ENCODE peak calls at places on chromosomes 12 and 14, in eight cellular contexts. One of them, this sample, is unnamed.

GRCh38 chr14:99541677-99542470 is 60.7 kb downstream of the CCNK start:
- DNase-seq in upper lobe of left lung: no peak
- DNase-seq in IMR-90: no peak
- DNase-seq in upper lobe of right lung: no peak
- DNase-seq in AG04450: no peak
- DNase-seq in adrenal gland: peak
- DNase-seq in neural progenitor cell: no peak
- DNase-seq in neuronal stem cell: no peak
- DNase-seq in this sample: peak

GRCh38 chr12:116577149-116577548 is 18.0 kb downstream of the MAP1LC3B2 start:
- DNase-seq in IMR-90: peak
- DNase-seq in AG04450: no peak
- DNase-seq in neuronal stem cell: no peak
- DNase-seq in adrenal gland: no peak
- DNase-seq in neural progenitor cell: no peak
- DNase-seq in upper lobe of right lung: no peak
- DNase-seq in upper lobe of left lung: no peak
- DNase-seq in this sample: no peak

GRCh38 chr12:64521838-64522237 is 69.9 kb downstream of the TBK1 start:
- DNase-seq in AG04450: no peak
- DNase-seq in neural progenitor cell: no peak
- DNase-seq in neuronal stem cell: no peak
- DNase-seq in IMR-90: no peak
- DNase-seq in upper lobe of left lung: no peak
- DNase-seq in upper lobe of right lung: no peak
- DNase-seq in adrenal gland: no peak
- DNase-seq in this sample: no peak

GRCh38 chr12:42960087-42960527 is 370.6 kb upstream of the PRICKLE1 start:
- DNase-seq in adrenal gland: no peak
- DNase-seq in upper lobe of left lung: no peak
- DNase-seq in AG04450: no peak
- DNase-seq in upper lobe of right lung: no peak
- DNase-seq in neuronal stem cell: no peak
- DNase-seq in IMR-90: peak
- DNase-seq in neural progenitor cell: no peak
- DNase-seq in this sample: no peak

GRCh38 chr14:22847661-22848341 is 11.4 kb downstream of the MMP14 start:
- DNase-seq in neural progenitor cell: peak
- DNase-seq in neuronal stem cell: no peak
- DNase-seq in upper lobe of left lung: no peak
- DNase-seq in upper lobe of right lung: peak
- DNase-seq in adrenal gland: peak
- DNase-seq in AG04450: no peak
- DNase-seq in IMR-90: peak
- DNase-seq in this sample: no peak

GRCh38 chr12:31590730-31591307 is at the start of gene DENND5B:
- DNase-seq in adrenal gland: peak
- DNase-seq in IMR-90: peak
- DNase-seq in upper lobe of right lung: peak
- DNase-seq in upper lobe of left lung: peak
- DNase-seq in neuronal stem cell: peak
- DNase-seq in AG04450: no peak
- DNase-seq in neural progenitor cell: peak
- DNase-seq in this sample: peak

GRCh38 chr14:101947577-101947903 is 16.8 kb upstream of the DYNC1H1 start:
- DNase-seq in upper lobe of left lung: no peak
- DNase-seq in neural progenitor cell: no peak
- DNase-seq in upper lobe of right lung: peak
- DNase-seq in neuronal stem cell: no peak
- DNase-seq in adrenal gland: no peak
- DNase-seq in AG04450: no peak
- DNase-seq in IMR-90: no peak
- DNase-seq in this sample: no peak

GRCh38 chr12:38691164-38691563 is 214.2 kb downstream of the CPNE8 start:
- DNase-seq in adrenal gland: no peak
- DNase-seq in AG04450: no peak
- DNase-seq in upper lobe of right lung: no peak
- DNase-seq in upper lobe of left lung: no peak
- DNase-seq in IMR-90: no peak
- DNase-seq in neuronal stem cell: no peak
- DNase-seq in neural progenitor cell: no peak
- DNase-seq in this sample: no peak

GRCh38 chr14:99413972-99414371 is 66.7 kb downstream of the SETD3 start:
- DNase-seq in adrenal gland: no peak
- DNase-seq in AG04450: no peak
- DNase-seq in upper lobe of right lung: no peak
- DNase-seq in neuronal stem cell: no peak
- DNase-seq in neural progenitor cell: no peak
- DNase-seq in upper lobe of left lung: no peak
- DNase-seq in IMR-90: no peak
- DNase-seq in this sample: no peak

GRCh38 chr12:120529641-120530314 is 820 bp upstream of the COQ5 start:
- DNase-seq in upper lobe of right lung: no peak
- DNase-seq in adrenal gland: no peak
- DNase-seq in neuronal stem cell: peak
- DNase-seq in upper lobe of left lung: no peak
- DNase-seq in neural progenitor cell: peak
- DNase-seq in AG04450: no peak
- DNase-seq in IMR-90: peak
- DNase-seq in this sample: peak

DNA sequence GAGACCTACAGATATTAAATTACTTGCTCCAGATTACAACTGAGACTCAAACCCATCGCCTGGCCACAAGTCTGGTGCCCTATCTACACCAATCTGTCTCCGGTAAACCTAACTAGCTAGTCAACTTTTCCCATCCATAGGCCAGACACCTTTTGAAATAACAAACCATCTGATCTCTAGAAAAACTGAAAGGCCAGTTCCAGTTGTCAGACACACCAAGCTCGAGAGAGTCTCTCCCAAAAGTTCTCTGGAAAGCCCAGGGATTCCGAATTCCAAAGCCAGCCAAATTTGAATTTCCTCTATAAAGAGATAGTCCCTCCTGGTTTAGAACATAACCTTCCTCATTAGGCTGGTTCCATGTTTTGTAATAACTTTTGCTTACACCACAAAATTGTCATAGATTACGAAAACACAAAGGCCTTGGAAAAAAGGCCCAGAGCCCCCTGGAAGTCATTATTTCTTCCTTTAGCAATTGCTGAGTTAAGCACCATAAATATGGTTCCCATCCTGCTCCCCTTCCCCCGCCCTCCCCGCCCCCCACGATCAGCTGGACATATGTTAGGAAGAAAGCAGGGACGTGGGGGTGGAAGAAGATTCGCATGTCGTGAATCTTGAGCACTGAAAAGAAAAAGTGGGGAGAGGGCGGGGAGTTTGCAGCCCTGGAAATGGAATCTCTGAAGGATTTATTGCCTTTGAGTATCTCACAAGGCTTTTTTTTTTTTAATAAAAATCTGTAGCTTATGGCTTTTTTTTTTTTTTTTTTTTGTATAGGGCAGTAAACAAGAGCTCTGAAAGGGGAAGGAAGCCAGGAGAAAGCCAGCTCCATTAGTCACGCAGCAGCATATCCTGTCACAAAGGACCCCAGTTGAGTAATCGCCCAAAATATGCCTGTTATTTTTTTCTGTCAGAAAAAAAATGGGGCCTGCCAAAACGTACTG is 110.4 kb downstream of the ZFP36L1 start:
- DNase-seq in neural progenitor cell: no peak
- DNase-seq in neuronal stem cell: no peak
- DNase-seq in IMR-90: peak
- DNase-seq in upper lobe of right lung: peak
- DNase-seq in upper lobe of left lung: no peak
- DNase-seq in AG04450: peak
- DNase-seq in adrenal gland: peak
- DNase-seq in this sample: no peak
- H3K4me3 ChIP-seq in neural progenitor cell: no peak
- H3K4me3 ChIP-seq in neuronal stem cell: no peak
- H3K4me3 ChIP-seq in IMR-90: no peak
- H3K4me3 ChIP-seq in upper lobe of right lung: no peak
- H3K4me3 ChIP-seq in upper lobe of left lung: no peak
- H3K4me3 ChIP-seq in AG04450: no peak
- H3K4me3 ChIP-seq in adrenal gland: no peak
- H3K4me3 ChIP-seq in this sample: no peak

DNA sequence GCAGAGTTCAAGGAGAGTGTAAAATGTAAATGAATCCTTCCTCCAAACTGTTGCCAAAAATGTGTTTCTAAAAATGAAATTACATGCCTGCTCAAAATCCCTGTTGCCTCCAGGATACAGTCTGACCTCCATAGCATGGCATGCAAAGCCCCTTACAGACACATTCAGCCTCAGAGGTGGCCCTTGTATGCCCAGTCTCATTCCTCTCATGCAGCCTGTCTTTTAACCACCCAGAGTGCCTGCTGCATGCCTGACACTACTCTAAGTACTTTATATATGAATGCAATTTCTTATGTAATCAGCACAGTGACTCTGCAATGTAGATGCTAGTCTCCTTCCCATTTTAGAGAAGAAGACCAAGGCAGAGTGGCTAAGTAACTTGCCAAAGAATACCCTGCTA is 24.4 kb upstream of the PTPRQ start:
- DNase-seq in upper lobe of right lung: no peak
- DNase-seq in neural progenitor cell: no peak
- DNase-seq in neuronal stem cell: no peak
- DNase-seq in AG04450: no peak
- DNase-seq in IMR-90: peak
- DNase-seq in upper lobe of left lung: no peak
- DNase-seq in adrenal gland: no peak
- DNase-seq in this sample: no peak
- H3K27ac ChIP-seq in upper lobe of right lung: no peak
- H3K27ac ChIP-seq in neural progenitor cell: no peak
- H3K27ac ChIP-seq in neuronal stem cell: no peak
- H3K27ac ChIP-seq in AG04450: no peak
- H3K27ac ChIP-seq in IMR-90: no peak
- H3K27ac ChIP-seq in upper lobe of left lung: no peak
- H3K27ac ChIP-seq in adrenal gland: no peak
- H3K27ac ChIP-seq in this sample: no peak

GRCh38 chr12:13981296-13981962 is at the start of gene GRIN2B:
- DNase-seq in IMR-90: no peak
- DNase-seq in AG04450: no peak
- DNase-seq in upper lobe of right lung: no peak
- DNase-seq in upper lobe of left lung: peak
- DNase-seq in neuronal stem cell: no peak
- DNase-seq in neural progenitor cell: peak
- DNase-seq in adrenal gland: no peak
- DNase-seq in this sample: peak

GRCh38 chr12:13976880-13977279 is 4.5 kb downstream of the GRIN2B start:
- DNase-seq in neural progenitor cell: no peak
- DNase-seq in neuronal stem cell: no peak
- DNase-seq in upper lobe of right lung: no peak
- DNase-seq in adrenal gland: no peak
- DNase-seq in IMR-90: no peak
- DNase-seq in upper lobe of left lung: no peak
- DNase-seq in AG04450: no peak
- DNase-seq in this sample: no peak

GRCh38 chr12:13980548-13981295 is 680 bp downstream of the GRIN2B start:
- DNase-seq in neuronal stem cell: no peak
- DNase-seq in upper lobe of right lung: no peak
- DNase-seq in adrenal gland: no peak
- DNase-seq in upper lobe of left lung: peak
- DNase-seq in IMR-90: no peak
- DNase-seq in AG04450: no peak
- DNase-seq in neural progenitor cell: peak
- DNase-seq in this sample: peak

GRCh38 chr12:13986031-13986430 is 4.6 kb upstream of the GRIN2B start:
- DNase-seq in IMR-90: no peak
- DNase-seq in adrenal gland: no peak
- DNase-seq in neural progenitor cell: no peak
- DNase-seq in upper lobe of left lung: no peak
- DNase-seq in upper lobe of right lung: no peak
- DNase-seq in neuronal stem cell: no peak
- DNase-seq in AG04450: no peak
- DNase-seq in this sample: no peak

DNA sequence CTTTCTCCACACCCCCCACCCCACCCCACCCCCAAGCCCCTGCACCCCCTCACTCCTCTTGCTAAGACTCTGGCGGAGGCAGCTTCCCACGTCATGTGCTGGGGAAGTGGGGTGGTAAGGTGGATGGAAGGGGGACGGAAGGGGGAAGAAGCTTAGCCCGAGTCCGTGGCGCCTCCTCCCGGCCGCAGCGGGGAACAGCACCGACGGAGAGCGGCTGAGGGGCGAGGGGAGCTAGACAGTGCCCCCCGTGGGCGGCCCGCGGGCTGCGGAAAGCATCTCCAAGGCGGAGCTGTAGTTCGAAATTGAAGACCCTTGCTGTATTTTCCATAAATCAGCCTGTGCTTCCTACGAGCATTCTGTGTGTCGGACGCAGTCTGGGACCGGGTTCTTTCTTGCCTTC is 608 bp upstream of the GRIN2B start:
- DNase-seq in AG04450: no peak
- DNase-seq in upper lobe of left lung: peak
- DNase-seq in IMR-90: no peak
- DNase-seq in upper lobe of right lung: no peak
- DNase-seq in adrenal gland: no peak
- DNase-seq in neural progenitor cell: peak
- DNase-seq in neuronal stem cell: peak
- DNase-seq in this sample: peak
- H3K4me3 ChIP-seq in AG04450: no peak
- H3K4me3 ChIP-seq in upper lobe of left lung: no peak
- H3K4me3 ChIP-seq in IMR-90: no peak
- H3K4me3 ChIP-seq in upper lobe of right lung: no peak
- H3K4me3 ChIP-seq in adrenal gland: no peak
- H3K4me3 ChIP-seq in neural progenitor cell: peak
- H3K4me3 ChIP-seq in neuronal stem cell: peak
- H3K4me3 ChIP-seq in this sample: peak

GRCh38 chr12:11753826-11754225 is 104.4 kb downstream of the ETV6 start:
- DNase-seq in IMR-90: no peak
- DNase-seq in upper lobe of left lung: no peak
- DNase-seq in AG04450: no peak
- DNase-seq in neural progenitor cell: no peak
- DNase-seq in adrenal gland: no peak
- DNase-seq in neuronal stem cell: no peak
- DNase-seq in upper lobe of right lung: no peak
- DNase-seq in this sample: no peak

GRCh38 chr12:11753151-11753501 is 103.7 kb downstream of the ETV6 start:
- DNase-seq in upper lobe of right lung: no peak
- DNase-seq in upper lobe of left lung: no peak
- DNase-seq in adrenal gland: no peak
- DNase-seq in neuronal stem cell: no peak
- DNase-seq in neural progenitor cell: no peak
- DNase-seq in IMR-90: no peak
- DNase-seq in AG04450: no peak
- DNase-seq in this sample: no peak

GRCh38 chr12:11755311-11755930 is 105.9 kb downstream of the ETV6 start:
- DNase-seq in neuronal stem cell: no peak
- DNase-seq in IMR-90: peak
- DNase-seq in neural progenitor cell: no peak
- DNase-seq in AG04450: no peak
- DNase-seq in adrenal gland: no peak
- DNase-seq in upper lobe of right lung: no peak
- DNase-seq in upper lobe of left lung: no peak
- DNase-seq in this sample: no peak

GRCh38 chr12:11752403-11753150 is 103.1 kb downstream of the ETV6 start:
- DNase-seq in upper lobe of left lung: peak
- DNase-seq in upper lobe of right lung: no peak
- DNase-seq in adrenal gland: no peak
- DNase-seq in AG04450: no peak
- DNase-seq in IMR-90: no peak
- DNase-seq in neural progenitor cell: no peak
- DNase-seq in neuronal stem cell: no peak
- DNase-seq in this sample: no peak

GRCh38 chr12:11754256-11754655 is 104.8 kb downstream of the ETV6 start:
- DNase-seq in neural progenitor cell: no peak
- DNase-seq in neuronal stem cell: no peak
- DNase-seq in adrenal gland: no peak
- DNase-seq in AG04450: no peak
- DNase-seq in upper lobe of left lung: no peak
- DNase-seq in IMR-90: no peak
- DNase-seq in upper lobe of right lung: no peak
- DNase-seq in this sample: no peak
- H3K27ac ChIP-seq in neural progenitor cell: no peak
- H3K27ac ChIP-seq in neuronal stem cell: no peak
- H3K27ac ChIP-seq in adrenal gland: no peak
- H3K27ac ChIP-seq in AG04450: no peak
- H3K27ac ChIP-seq in upper lobe of left lung: no peak
- H3K27ac ChIP-seq in IMR-90: no peak
- H3K27ac ChIP-seq in upper lobe of right lung: no peak
- H3K27ac ChIP-seq in this sample: no peak

This sample was measured in WERI-Rb-1.